ENCODE peak calls at places on chromosomes 3 and 15, in seven cellular contexts. L is transverse colon, B is HepG2, P is sigmoid colon, G is A549, V is stomach, H is ovary. W is an unnamed sample.

GRCh38 chr3:5787863-5788488 is 600.5 kb downstream of the EDEM1 start:
- DNase-seq in H (no peak), V (no peak), L (peak), G (no peak), P (peak), B (no peak), W (peak)

GRCh38 chr15:58381696-58382095 is 50.1 kb upstream of the LIPC start:
- DNase-seq in H (no peak), P (no peak), B (no peak), L (no peak), G (no peak), V (no peak), W (no peak)

GRCh38 chr15:25176991-25177954 is 222.5 kb downstream of the SNRPN start:
- DNase-seq in L (peak), B (no peak), P (peak), H (peak), G (no peak), V (peak), W (peak)

GRCh38 chr15:35633677-35634076 is 87.7 kb upstream of the DPH6 start:
- DNase-seq in B (no peak), L (peak), G (no peak), H (no peak), P (no peak), V (no peak), W (no peak)

GRCh38 chr3:115766587-115767492 is 143.5 kb downstream of the GAP43 start:
- DNase-seq in L (no peak), G (no peak), V (no peak), P (no peak), B (no peak), H (no peak), W (no peak)

GRCh38 chr15:42457445-42458442 is 33.2 kb downstream of the ZNF106 start:
- DNase-seq in G (no peak), L (peak), V (peak), P (peak), H (peak), B (no peak), W (no peak)

GRCh38 chr3:121974601-121975111 is 47.4 kb downstream of the ILDR1 start:
- DNase-seq in H (no peak), G (no peak), L (no peak), V (no peak), B (no peak), P (no peak), W (no peak)

GRCh38 chr15:27412413-27412812 is 441.4 kb downstream of the GABRG3 start:
- DNase-seq in B (no peak), L (no peak), G (peak), V (no peak), H (no peak), P (no peak), W (no peak)

GRCh38 chr3:186915808-186916796 is 14.2 kb upstream of the ST6GAL1 start:
- DNase-seq in B (no peak), H (no peak), L (no peak), V (no peak), G (no peak), P (no peak), W (no peak)

GRCh38 chr3:107662109-107662477 is 139.3 kb downstream of the BBX start:
- DNase-seq in V (no peak), B (no peak), L (no peak), H (peak), P (peak), G (no peak), W (peak)

GRCh38 chr3:16883057-16883725 is 1.6 kb upstream of the PLCL2 start:
- DNase-seq in P (no peak), V (no peak), L (no peak), B (no peak), G (no peak), H (no peak), W (no peak)

GRCh38 chr3:196988241-196989029 is 19.8 kb upstream of the PIGZ start:
- DNase-seq in P (peak), G (peak), V (no peak), L (peak), H (no peak), B (peak), W (no peak)

GRCh38 chr3:190692256-190692655 is 170.2 kb downstream of the GMNC start:
- DNase-seq in B (no peak), V (no peak), P (no peak), L (no peak), G (no peak), H (no peak), W (no peak)

GRCh38 chr3:139378587-139378986 is 10.9 kb downstream of the COPB2 start:
- DNase-seq in P (no peak), B (peak), G (no peak), V (no peak), L (no peak), H (no peak), W (no peak)

GRCh38 chr3:165256554-165256953 is 60.4 kb upstream of the SLITRK3 start:
- DNase-seq in V (no peak), P (no peak), H (no peak), B (no peak), L (no peak), G (peak), W (no peak)

GRCh38 chr3:105394177-105394576 is 27.5 kb downstream of the ALCAM start:
- DNase-seq in L (no peak), B (no peak), G (no peak), V (no peak), P (no peak), H (no peak), W (no peak)

GRCh38 chr3:122967376-122968164 is 60.0 kb downstream of the SEMA5B start:
- DNase-seq in L (no peak), H (no peak), P (no peak), B (no peak), V (no peak), G (no peak), W (no peak)

GRCh38 chr3:173584834-173585831 is 187.6 kb downstream of the NLGN1 start:
- DNase-seq in B (no peak), G (peak), H (no peak), L (peak), P (peak), V (no peak), W (peak)

GRCh38 chr3:55718475-55718874 is 231.4 kb upstream of the WNT5A start:
- DNase-seq in P (no peak), L (no peak), B (no peak), H (peak), G (no peak), V (no peak), W (no peak)

GRCh38 chr15:90021108-90021507 is 20.0 kb downstream of the ZNF710 start:
- DNase-seq in B (no peak), V (no peak), L (peak), P (peak), G (no peak), H (no peak), W (no peak)

GRCh38 chr15:74842581-74843444 is at the start of gene ULK3:
- DNase-seq in P (peak), B (peak), H (peak), V (peak), G (peak), L (peak), W (peak)

GRCh38 chr3:46019707-46020106 is 7.6 kb downstream of the XCR1 start:
- DNase-seq in L (no peak), B (no peak), V (no peak), P (no peak), G (no peak), H (no peak), W (no peak)

GRCh38 chr3:121736112-121736511 is 13.4 kb downstream of the GOLGB1 start:
- DNase-seq in H (no peak), B (no peak), V (no peak), P (no peak), G (no peak), L (no peak), W (no peak)

GRCh38 chr3:184757010-184757651 is 45.3 kb upstream of the MAGEF1 start:
- DNase-seq in L (peak), P (peak), G (no peak), B (no peak), H (peak), V (peak), W (peak)

GRCh38 chr15:67520976-67521769 is at the start of gene C15orf61:
- DNase-seq in G (peak), H (peak), V (peak), B (peak), P (peak), L (peak), W (peak)
- TF ChIP-seq CTCF in G (peak), H (no peak), V (no peak), B (peak), P (no peak), L (no peak), W (no peak)

DNA sequence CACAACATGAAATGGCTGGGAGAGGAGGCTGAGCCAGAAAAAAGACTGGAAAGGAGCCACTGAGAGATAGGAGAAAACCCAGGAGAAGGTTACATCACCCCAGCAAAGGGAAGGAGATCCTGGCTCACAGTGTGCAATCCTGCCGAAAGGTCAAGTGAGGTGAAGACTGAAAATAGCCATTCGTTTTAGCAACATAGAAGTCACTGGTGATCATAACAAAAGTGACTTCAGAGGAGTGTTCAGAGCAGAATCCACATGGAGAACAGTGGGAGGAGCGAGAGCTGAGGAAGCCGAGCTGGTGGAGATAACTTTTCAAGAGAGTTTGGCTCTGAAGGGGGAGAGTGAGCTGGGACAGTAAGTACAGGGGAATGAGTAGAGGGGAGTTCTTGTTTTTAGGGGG is 5.4 kb upstream of the HEG1 start:
- DNase-seq in G (no peak), B (no peak), L (no peak), H (peak), V (no peak), P (peak), W (peak)
- H3K27ac ChIP-seq in G (peak), B (no peak), L (peak), H (peak), V (no peak), P (peak), W (peak)

GRCh38 chr3:15525790-15526189 is 4.3 kb upstream of the COLQ start:
- DNase-seq in H (no peak), L (no peak), P (no peak), B (no peak), V (no peak), G (no peak), W (no peak)

GRCh38 chr3:15531346-15531745 is 9.8 kb upstream of the COLQ start:
- DNase-seq in B (no peak), V (no peak), L (no peak), H (no peak), G (no peak), P (no peak), W (no peak)

GRCh38 chr3:15523660-15524417 is 2.3 kb upstream of the COLQ start:
- DNase-seq in V (no peak), H (no peak), L (no peak), G (no peak), P (no peak), B (no peak), W (no peak)

GRCh38 chr3:15527031-15527459 is 5.5 kb upstream of the COLQ start:
- DNase-seq in G (no peak), B (peak), V (no peak), H (peak), P (no peak), L (no peak), W (peak)

DNA sequence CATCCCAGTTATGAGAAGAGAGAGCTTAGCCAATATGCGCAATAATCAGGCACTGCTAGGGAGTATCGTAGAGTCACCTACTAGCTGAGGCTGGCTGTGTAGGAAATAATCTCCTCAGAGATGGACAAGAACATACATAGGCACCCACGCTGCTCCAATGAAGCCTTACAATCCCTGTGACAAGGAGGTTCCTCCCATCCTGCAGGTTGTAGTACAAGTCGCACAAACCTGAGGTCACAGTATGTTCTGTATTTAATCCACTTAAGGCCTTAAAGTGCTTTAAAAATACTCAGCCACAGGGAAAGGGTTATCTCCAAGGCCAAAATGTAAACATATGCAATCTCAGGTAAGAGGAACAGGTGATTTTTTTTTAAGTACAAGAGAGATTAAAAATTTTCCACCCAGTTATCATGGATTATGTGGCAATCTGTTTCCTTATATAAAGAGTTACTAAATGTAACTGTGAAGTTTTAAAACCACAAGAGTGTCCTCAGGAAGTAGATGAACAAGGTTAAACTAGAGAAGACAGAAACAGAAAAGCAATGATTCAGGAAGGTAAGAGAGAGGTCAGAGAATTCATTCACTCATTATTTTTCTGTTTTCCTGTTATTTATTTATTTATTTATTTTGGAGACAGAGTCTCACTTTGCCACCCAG is 7.5 kb upstream of the COLQ start:
- DNase-seq in H (no peak), G (no peak), B (no peak), L (no peak), V (peak), P (no peak), W (no peak)
- TF ChIP-seq EP300 in H (no peak), G (no peak), B (no peak), L (no peak), V (no peak), P (no peak), W (no peak)

DNA sequence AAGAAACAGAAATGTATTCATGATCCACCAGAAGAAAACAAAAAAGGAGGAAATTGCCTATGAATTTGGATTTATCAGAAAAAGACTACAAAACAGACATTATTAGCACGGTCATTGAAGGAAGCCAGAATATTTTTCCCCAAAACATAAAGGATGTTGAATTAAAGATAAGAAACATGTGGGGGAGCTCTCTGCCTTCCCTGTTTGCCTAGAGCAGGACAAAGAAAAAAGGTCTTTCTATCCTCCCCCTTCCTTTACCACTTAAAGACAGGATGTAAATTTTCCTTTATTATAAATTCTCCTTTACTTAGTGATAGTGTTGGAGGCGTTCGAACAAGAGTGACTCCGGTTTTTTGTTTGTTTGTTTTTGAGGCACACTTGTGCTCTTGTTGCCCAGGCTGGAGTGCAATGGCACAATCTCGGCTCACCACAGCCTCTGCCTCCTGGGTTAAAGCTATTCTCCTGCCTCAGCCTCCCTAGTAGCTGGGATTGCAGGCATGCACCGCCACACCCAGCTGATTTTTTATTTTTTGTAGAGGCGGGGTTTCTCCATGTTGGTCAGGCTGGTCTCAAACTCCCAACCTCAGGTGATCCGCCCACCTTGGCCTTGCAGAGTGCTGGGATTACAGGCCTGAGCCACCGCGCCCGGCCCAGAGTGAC is 14.9 kb upstream of the RPN1 start:
- DNase-seq in V (no peak), H (no peak), L (no peak), P (peak), B (no peak), G (peak), W (no peak)
- TF ChIP-seq CTCF in V (no peak), H (no peak), L (no peak), P (no peak), B (peak), G (peak), W (no peak)

DNA sequence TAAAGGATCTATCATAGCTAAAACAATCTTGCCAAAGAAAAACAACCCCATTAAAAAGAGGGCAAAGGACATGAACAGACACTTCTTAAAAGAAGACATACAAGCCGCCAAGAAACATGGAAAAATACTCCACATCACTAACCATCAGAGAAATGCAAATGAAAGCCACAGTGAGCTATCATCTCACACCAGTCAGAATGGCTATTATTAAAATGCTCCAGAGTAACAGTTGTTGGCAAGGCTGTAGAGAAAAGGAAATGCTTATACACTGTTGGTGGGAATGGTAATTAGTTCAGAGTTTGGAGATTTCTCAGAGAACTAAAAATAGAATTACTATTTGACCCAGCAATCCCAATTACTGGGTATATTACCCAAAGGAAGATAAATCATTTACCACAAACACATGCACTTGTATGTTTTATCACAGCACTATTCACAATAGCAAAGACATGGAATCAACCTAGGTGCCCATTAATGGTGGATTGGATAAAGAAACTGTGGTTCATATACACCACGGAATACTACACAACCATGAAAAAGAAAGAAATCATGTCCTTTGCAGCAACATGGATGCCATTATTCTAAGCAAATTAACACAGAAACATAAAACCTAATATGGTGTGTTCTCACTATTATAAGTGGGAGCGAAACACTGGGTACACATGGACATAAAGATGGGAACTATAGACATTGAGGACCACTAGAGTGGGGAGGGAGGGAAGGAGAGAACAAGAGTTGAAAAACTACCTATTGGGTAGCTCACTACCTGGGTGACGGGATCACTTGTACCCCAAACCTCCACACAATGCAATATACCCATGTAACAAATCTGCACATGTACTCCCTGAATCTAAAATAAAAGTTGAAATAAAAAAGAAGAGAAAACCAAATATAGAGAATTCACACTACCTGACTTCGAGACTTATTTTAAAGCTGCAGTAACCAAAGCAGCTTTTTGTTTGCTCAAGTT is 32.6 kb downstream of the ITGA11 start:
- DNase-seq in G (no peak), L (no peak), B (no peak), P (no peak), V (no peak), H (no peak), W (no peak)
- H3K27ac ChIP-seq in G (peak), L (no peak), B (no peak), P (no peak), V (no peak), H (no peak), W (no peak)

GRCh38 chr3:149536429-149536828 is 61.9 kb downstream of the TM4SF4 start:
- DNase-seq in G (peak), V (no peak), L (peak), P (peak), B (no peak), H (peak), W (no peak)

GRCh38 chr3:149539491-149539890 is 65.0 kb downstream of the TM4SF4 start:
- DNase-seq in V (no peak), P (no peak), B (no peak), H (no peak), L (no peak), G (no peak), W (no peak)

GRCh38 chr3:149542375-149543312 is 68.1 kb downstream of the TM4SF4 start:
- DNase-seq in H (no peak), L (no peak), P (no peak), G (peak), B (no peak), V (no peak), W (no peak)

GRCh38 chr3:149538371-149538770 is 63.9 kb downstream of the TM4SF4 start:
- DNase-seq in V (no peak), L (no peak), G (no peak), B (no peak), P (no peak), H (no peak), W (no peak)

GRCh38 chr3:149541091-149541491 is 66.6 kb downstream of the TM4SF4 start:
- DNase-seq in P (no peak), V (no peak), H (no peak), G (peak), L (no peak), B (no peak), W (no peak)
- TF ChIP-seq EP300 in P (no peak), V (no peak), H (no peak), G (no peak), L (no peak), B (no peak), W (no peak)